ENCODE peak calls at places on chromosomes 3 and 15, in six cellular contexts. M is left kidney; O is stimulated activated CD4-positive, alpha-beta T cell treated with anti-CD3 and anti-CD28 coated beads, Interleukin-2, amount 100 ng/mL, for 24 hours; N is CMK; Y is T follicular helper cell; L is HFFc6. C is an unnamed sample.

GRCh38 chr3:52351762-52352055 is 35.6 kb downstream of the DNAH1 start:
- DNase-seq in M (no peak), O (no peak), N (no peak), Y (no peak), L (no peak), C (no peak)

GRCh38 chr15:73378089-73378488 is 9.3 kb upstream of the HCN4 start:
- DNase-seq in M (no peak), O (no peak), N (no peak), Y (no peak), L (no peak), C (no peak)

GRCh38 chr15:89781891-89782618 is 5.9 kb downstream of the MESP2 start:
- DNase-seq in M (no peak), O (no peak), N (no peak), Y (no peak), L (peak; percentile 76), C (no peak)

GRCh38 chr15:60416519-60416918 is 18.7 kb upstream of the ANXA2 start:
- DNase-seq in M (no peak), O (no peak), N (no peak), Y (no peak), L (no peak), C (no peak)

GRCh38 chr15:98946301-98947255 is 61.0 kb downstream of the PGPEP1L start:
- DNase-seq in M (no peak), O (no peak), N (no peak), Y (no peak), L (no peak), C (no peak)

GRCh38 chr3:134357914-134358811 is 16.1 kb downstream of the AMOTL2 start:
- DNase-seq in M (peak; percentile 95), O (no peak), N (no peak), Y (no peak), L (peak; percentile 97), C (no peak)

GRCh38 chr15:31235298-31236183 is 91.1 kb upstream of the KLF13 start:
- DNase-seq in M (peak; percentile 33), O (no peak), N (peak; percentile 40), Y (no peak), L (no peak), C (no peak)

GRCh38 chr15:93997071-93997658 is 234.2 kb upstream of the MCTP2 start:
- DNase-seq in M (peak; percentile 39), O (no peak), N (no peak), Y (no peak), L (peak; percentile 28), C (no peak)

GRCh38 chr15:60583194-60583593 is 104.3 kb upstream of the ICE2 start:
- DNase-seq in M (no peak), O (no peak), N (no peak), Y (no peak), L (no peak), C (no peak)

GRCh38 chr3:164912916-164913315 is 165.4 kb downstream of the SI start:
- DNase-seq in M (no peak), O (no peak), N (no peak), Y (no peak), L (no peak), C (no peak)

GRCh38 chr15:86163771-86164170 is 84.1 kb downstream of the AGBL1 start:
- DNase-seq in M (peak; percentile 28), O (no peak), N (no peak), Y (no peak), L (no peak), C (no peak)

GRCh38 chr15:25677719-25678497 is 185.2 kb downstream of the ATP10A start:
- DNase-seq in M (peak; percentile 53), O (no peak), N (no peak), Y (no peak), L (no peak), C (no peak)

GRCh38 chr3:133644768-133645167 is 17.0 kb downstream of the TOPBP1 start:
- DNase-seq in M (no peak), O (no peak), N (no peak), Y (no peak), L (peak; percentile 92), C (no peak)

GRCh38 chr15:85649372-85649771 is 145.4 kb downstream of the KLHL25 start:
- DNase-seq in M (peak; percentile 27), O (no peak), N (no peak), Y (no peak), L (peak; percentile 64), C (no peak)

GRCh38 chr3:54859204-54859603 is 68.7 kb downstream of the LRTM1 start:
- DNase-seq in M (no peak), O (no peak), N (no peak), Y (no peak), L (peak; percentile 57), C (no peak)

GRCh38 chr15:96187916-96188315 is 142.6 kb upstream of the NR2F2 start:
- DNase-seq in M (peak; percentile 88), O (no peak), N (no peak), Y (no peak), L (no peak), C (no peak)

GRCh38 chr15:58346361-58346760 is 85.4 kb upstream of the LIPC start:
- DNase-seq in M (no peak), O (no peak), N (no peak), Y (no peak), L (peak; percentile 43), C (no peak)

GRCh38 chr15:40285151-40285898 is 2.5 kb upstream of the ANKRD63 start:
- DNase-seq in M (no peak), O (no peak), N (no peak), Y (no peak), L (peak; percentile 46), C (no peak)

GRCh38 chr15:95501865-95502264 is 828.6 kb upstream of the NR2F2 start:
- DNase-seq in M (no peak), O (no peak), N (no peak), Y (no peak), L (no peak), C (no peak)

GRCh38 chr3:195058311-195059005 is 212.5 kb downstream of the XXYLT1 start:
- DNase-seq in M (no peak), O (no peak), N (no peak), Y (no peak), L (no peak), C (no peak)

GRCh38 chr3:58353722-58354553 is 21.2 kb downstream of the PXK start:
- DNase-seq in M (no peak), O (no peak), N (no peak), Y (no peak), L (no peak), C (peak; percentile 21)

GRCh38 chr3:64178419-64178818 is 46.8 kb downstream of the PRICKLE2 start:
- DNase-seq in M (no peak), O (no peak), N (no peak), Y (no peak), L (no peak), C (no peak)

GRCh38 chr15:61038910-61039309 is 190.2 kb downstream of the RORA start:
- DNase-seq in M (no peak), O (no peak), N (no peak), Y (no peak), L (no peak), C (no peak)

GRCh38 chr3:159620873-159621272 is 367.8 kb upstream of the IL12A start:
- DNase-seq in M (no peak), O (no peak), N (no peak), Y (no peak), L (peak; percentile 77), C (no peak)

GRCh38 chr3:33430571-33430970 is 9.6 kb downstream of the UBP1 start:
- DNase-seq in M (no peak), O (no peak), N (no peak), Y (no peak), L (no peak), C (no peak)

GRCh38 chr3:143657391-143657790 is 190.9 kb downstream of the SLC9A9 start:
- DNase-seq in M (no peak), O (no peak), N (no peak), Y (no peak), L (no peak), C (no peak)

GRCh38 chr3:44323341-44323955 is 15.1 kb upstream of the TCAIM start:
- DNase-seq in M (peak; percentile 83), O (peak; percentile 58), N (no peak), Y (peak; percentile 28), L (peak; percentile 58), C (peak; percentile 58)

GRCh38 chr15:72353266-72353665 is 22.5 kb downstream of the HEXA start:
- DNase-seq in M (no peak), O (no peak), N (no peak), Y (no peak), L (peak; percentile 40), C (no peak)

GRCh38 chr3:157465741-157466140 is 29.1 kb downstream of the PTX3 start:
- DNase-seq in M (no peak), O (no peak), N (no peak), Y (no peak), L (no peak), C (no peak)

GRCh38 chr3:13028010-13028821 is 45.0 kb downstream of the IQSEC1 start:
- DNase-seq in M (no peak), O (no peak), N (no peak), Y (no peak), L (no peak), C (no peak)

GRCh38 chr3:177928156-177928555 is 608.1 kb upstream of the KCNMB2 start:
- DNase-seq in M (no peak), O (no peak), N (no peak), Y (no peak), L (no peak), C (no peak)

GRCh38 chr15:49163678-49164077 is 6.4 kb upstream of the GALK2 start:
- DNase-seq in M (no peak), O (no peak), N (no peak), Y (no peak), L (no peak), C (no peak)

GRCh38 chr15:29086891-29087290 is 182.7 kb downstream of the NSMCE3 start:
- DNase-seq in M (no peak), O (no peak), N (no peak), Y (no peak), L (no peak), C (no peak)

GRCh38 chr3:104066658-104067057 is 1300.1 kb upstream of the ALCAM start:
- DNase-seq in M (no peak), O (no peak), N (no peak), Y (no peak), L (no peak), C (no peak)

GRCh38 chr3:26989042-26989441 is 366.5 kb downstream of the LRRC3B start:
- DNase-seq in M (no peak), O (no peak), N (no peak), Y (no peak), L (no peak), C (no peak)

GRCh38 chr3:46491089-46492070 is 6.4 kb upstream of the RTP3 start:
- DNase-seq in M (no peak), O (no peak), N (no peak), Y (no peak), L (no peak), C (no peak)

GRCh38 chr3:126293370-126294082 is 63.7 kb downstream of the KLF15 start:
- DNase-seq in M (no peak), O (no peak), N (no peak), Y (no peak), L (peak; percentile 24), C (no peak)

GRCh38 chr15:99447497-99448371 is 118.0 kb upstream of the MEF2A start:
- DNase-seq in M (peak; percentile 67), O (peak; percentile 43), N (peak; percentile 87), Y (no peak), L (no peak), C (no peak)

GRCh38 chr3:46646700-46647099 is 34.4 kb downstream of the FAM240A start:
- DNase-seq in M (no peak), O (no peak), N (no peak), Y (no peak), L (peak; percentile 74), C (no peak)

C was measured in naive thymus-derived CD8-positive, alpha-beta T cell.